ENCODE peak calls at places on chromosomes 1 and 21, in six cellular contexts. W is AG09309, G is retinal pigment epithelial cell, V is upper lobe of left lung, N is H9, S is BJ. L is an unnamed sample.
A peak's percentile ranks its signal among the peaks of the same experiment; 100 is the strongest.

GRCh38 chr21:21101911-21102310 is 103.7 kb downstream of the NCAM2 start:
- DNase-seq in W (no peak), G (peak; percentile 16), V (peak; percentile 24), N (peak; percentile 46), S (no peak), L (no peak)

GRCh38 chr21:34844924-34845238 is 176.1 kb downstream of the CLIC6 start:
- DNase-seq in W (no peak), G (no peak), V (no peak), N (no peak), S (no peak), L (no peak)

GRCh38 chr1:182615468-182616129 is 11.4 kb upstream of the RGS16 start:
- DNase-seq in W (no peak), G (peak; percentile 84), V (peak; percentile 62), N (no peak), S (no peak), L (no peak)

GRCh38 chr1:172288611-172289010 is 131.9 kb upstream of the C1orf105 start:
- DNase-seq in W (no peak), G (no peak), V (no peak), N (no peak), S (no peak), L (no peak)

GRCh38 chr1:167447521-167448136 is 70.7 kb downstream of the CD247 start:
- DNase-seq in W (no peak), G (no peak), V (peak; percentile 71), N (no peak), S (no peak), L (no peak)

GRCh38 chr1:185886046-185886445 is 151.9 kb downstream of the HMCN1 start:
- DNase-seq in W (no peak), G (no peak), V (no peak), N (no peak), S (no peak), L (no peak)

GRCh38 chr21:45992311-45993209 is 11.0 kb downstream of the COL6A1 start:
- DNase-seq in W (no peak), G (no peak), V (peak; percentile 20), N (no peak), S (no peak), L (peak; percentile 9)

GRCh38 chr21:27564684-27565280 is 597.9 kb upstream of the ADAMTS5 start:
- DNase-seq in W (no peak), G (no peak), V (peak; percentile 34), N (peak; percentile 38), S (no peak), L (no peak)

GRCh38 chr21:39660596-39660995 is 47.9 kb downstream of the B3GALT5 start:
- DNase-seq in W (peak; percentile 35), G (peak; percentile 48), V (no peak), N (no peak), S (peak; percentile 48), L (no peak)

GRCh38 chr1:30727796-30728195 is 4.4 kb upstream of the MATN1 start:
- DNase-seq in W (no peak), G (no peak), V (no peak), N (no peak), S (no peak), L (no peak)

GRCh38 chr1:108050911-108051624 is 86.1 kb upstream of the VAV3 start:
- DNase-seq in W (no peak), G (no peak), V (no peak), N (no peak), S (no peak), L (no peak)

GRCh38 chr1:16155537-16156410 is at the start of gene EPHA2:
- DNase-seq in W (no peak), G (no peak), V (peak; percentile 91), N (peak; percentile 95), S (no peak), L (no peak)

GRCh38 chr1:42815938-42816599 is 853 bp upstream of the ERMAP start:
- DNase-seq in W (no peak), G (no peak), V (no peak), N (peak; percentile 37), S (no peak), L (no peak)

GRCh38 chr1:70387507-70387906 is 23.6 kb upstream of the CTH start:
- DNase-seq in W (no peak), G (no peak), V (no peak), N (no peak), S (no peak), L (no peak)

GRCh38 chr1:59391216-59392179 is 94.6 kb downstream of the FGGY start:
- DNase-seq in W (no peak), G (no peak), V (no peak), N (no peak), S (no peak), L (no peak)

GRCh38 chr1:14923400-14924011 is 230.0 kb upstream of the TMEM51 start:
- DNase-seq in W (no peak), G (no peak), V (no peak), N (no peak), S (no peak), L (no peak)

GRCh38 chr1:212288614-212289013 is 3.4 kb downstream of the PPP2R5A start:
- DNase-seq in W (no peak), G (peak; percentile 75), V (no peak), N (no peak), S (no peak), L (no peak)

GRCh38 chr1:200299571-200299970 is 110.3 kb downstream of the ZNF281 start:
- DNase-seq in W (no peak), G (peak; percentile 70), V (no peak), N (no peak), S (no peak), L (no peak)

GRCh38 chr1:228117335-228117734 is 8.2 kb upstream of the MRPL55 start:
- DNase-seq in W (no peak), G (no peak), V (no peak), N (no peak), S (no peak), L (no peak)

GRCh38 chr1:89640440-89640839 is 7.5 kb downstream of the LRRC8C start:
- DNase-seq in W (no peak), G (no peak), V (no peak), N (no peak), S (no peak), L (no peak)

GRCh38 chr1:48472747-48473146 is 743 bp upstream of the SPATA6 start:
- DNase-seq in W (no peak), G (no peak), V (no peak), N (no peak), S (no peak), L (no peak)

GRCh38 chr1:48469616-48470500 is 2.1 kb downstream of the SPATA6 start:
- DNase-seq in W (peak; percentile 42), G (peak; percentile 14), V (peak; percentile 76), N (no peak), S (no peak), L (no peak)

GRCh38 chr1:48470506-48470905 is 1.5 kb downstream of the SPATA6 start:
- DNase-seq in W (no peak), G (no peak), V (peak; percentile 57), N (peak; percentile 50), S (no peak), L (no peak)

GRCh38 chr1:48471103-48471502 is 901 bp downstream of the SPATA6 start:
- DNase-seq in W (no peak), G (no peak), V (no peak), N (no peak), S (no peak), L (no peak)

GRCh38 chr1:48471603-48472576 is at the start of gene SPATA6:
- DNase-seq in W (peak; percentile 62), G (peak; percentile 69), V (peak; percentile 97), N (peak; percentile 98), S (peak; percentile 47), L (peak; percentile 87)
- TF ChIP-seq CTCF in W (no peak), G (no peak), V (no peak), N (no peak), S (no peak), L (no peak)

GRCh38 chr1:45410850-45411509 is 70.7 kb upstream of the MUTYH start:
- DNase-seq in W (no peak), G (peak; percentile 24), V (peak; percentile 38), N (no peak), S (no peak), L (no peak)

GRCh38 chr1:45414746-45415145 is 74.5 kb upstream of the MUTYH start:
- DNase-seq in W (no peak), G (no peak), V (no peak), N (no peak), S (no peak), L (no peak)

GRCh38 chr1:45409243-45409642 is 69.0 kb upstream of the MUTYH start:
- DNase-seq in W (no peak), G (no peak), V (no peak), N (no peak), S (no peak), L (no peak)

GRCh38 chr1:45412899-45413298 is 72.7 kb upstream of the MUTYH start:
- DNase-seq in W (no peak), G (no peak), V (no peak), N (no peak), S (no peak), L (no peak)

DNA sequence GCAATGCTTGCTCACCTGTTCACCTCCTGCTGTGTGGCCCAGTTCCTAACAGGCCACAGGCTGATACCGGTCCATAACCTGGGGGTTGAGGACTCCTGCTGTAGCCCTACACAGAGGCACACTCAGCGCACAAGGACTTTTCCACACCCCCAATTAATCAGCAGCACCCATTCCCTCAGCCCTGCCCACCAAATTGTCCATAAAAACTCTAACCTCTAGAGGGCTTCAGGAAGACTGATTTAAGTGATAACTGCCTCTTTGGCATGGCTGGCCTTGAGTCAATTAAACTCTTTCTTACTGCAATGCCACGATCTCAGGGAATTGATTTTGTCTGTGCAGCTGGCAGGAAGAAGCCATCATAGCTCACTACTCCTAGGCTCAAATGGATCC is 71.3 kb upstream of the MUTYH start:
- DNase-seq in W (no peak), G (no peak), V (no peak), N (no peak), S (no peak), L (no peak)
- TF ChIP-seq CTCF in W (no peak), G (no peak), V (no peak), N (peak; percentile 38), S (no peak), L (no peak)

GRCh38 chr1:175892686-175893085 is 149.3 kb upstream of the TNR start:
- DNase-seq in W (no peak), G (no peak), V (no peak), N (no peak), S (no peak), L (no peak)
- TF ChIP-seq CTCF in W (no peak), G (no peak), V (no peak), N (no peak), S (no peak), L (no peak)

DNA sequence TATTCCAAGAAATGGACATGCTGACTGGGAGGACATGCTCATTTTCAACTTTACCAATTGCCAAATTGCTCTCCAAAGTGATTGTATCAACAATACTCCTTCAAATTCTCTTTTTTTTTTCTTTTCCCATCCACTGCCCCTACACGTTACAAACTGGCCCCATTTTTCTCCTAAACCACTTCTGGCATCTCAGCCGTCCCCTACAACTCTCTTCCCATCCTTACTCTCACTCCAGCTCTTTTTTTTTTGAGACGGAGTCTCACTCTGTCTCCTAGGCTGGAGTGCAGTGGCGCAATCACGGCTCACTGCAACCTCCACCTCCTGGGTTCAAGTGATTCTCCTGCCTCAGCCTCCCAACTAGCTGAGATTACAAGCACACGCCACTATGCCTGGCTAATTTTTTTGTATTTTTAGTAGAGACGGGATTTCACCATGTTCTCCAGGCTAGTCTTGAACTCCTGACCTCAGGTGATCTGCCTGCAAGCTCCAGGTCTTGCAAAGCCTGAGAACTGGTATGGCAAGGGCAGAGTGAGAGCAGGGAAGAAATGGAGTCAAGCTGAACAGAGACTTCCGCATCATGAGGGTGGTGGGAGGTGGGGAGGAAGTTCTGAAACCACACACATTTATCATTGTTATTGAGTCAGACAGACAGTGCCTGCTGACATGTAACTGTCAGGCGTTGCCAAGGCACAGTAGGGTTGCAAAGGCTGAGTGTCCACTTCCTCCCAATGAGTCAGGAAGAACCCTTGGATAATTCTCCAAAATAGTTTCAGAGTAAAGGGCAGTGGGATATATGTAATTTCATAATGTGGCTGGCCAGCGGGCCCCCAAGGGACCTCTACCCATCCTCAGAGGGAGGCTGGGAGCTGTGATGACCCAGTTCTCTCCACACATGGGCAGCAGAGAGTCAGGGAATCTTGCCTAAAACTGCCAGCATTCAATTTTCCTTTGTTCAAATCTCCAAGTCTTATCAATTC is 17.4 kb downstream of the CELA3A start:
- DNase-seq in W (peak; percentile 75), G (no peak), V (peak; percentile 80), N (no peak), S (no peak), L (peak; percentile 35)
- TF ChIP-seq CTCF in W (peak; percentile 60), G (peak; percentile 53), V (no peak), N (peak; percentile 58), S (peak; percentile 48), L (no peak)

L was measured in activated B cell treated with CpG ODN at 0.5 μM for 24 hours.